ENCODE peak calls at places on chromosomes 6 and 20, in nine cellular contexts. One of them, this sample, is unnamed.
A peak's percentile ranks its signal among the peaks of the same experiment; 100 is the strongest.

GRCh38 chr6:3063733-3064700 is 4.3 kb upstream of the RIPK1 start:
- DNase-seq in adrenal gland: peak; percentile 96
- DNase-seq in NB4: peak; percentile 95
- DNase-seq in right lobe of liver: peak; percentile 97
- DNase-seq in prostate gland: peak; percentile 93
- DNase-seq in H1: peak; percentile 66
- DNase-seq in spleen: peak; percentile 99
- DNase-seq in tibial nerve: peak; percentile 89
- DNase-seq in HCT116: peak; percentile 86
- DNase-seq in this sample: peak; percentile 96

GRCh38 chr6:7673063-7673536 is 52.8 kb upstream of the BMP6 start:
- DNase-seq in adrenal gland: no peak
- DNase-seq in NB4: peak; percentile 79
- DNase-seq in right lobe of liver: peak; percentile 32
- DNase-seq in prostate gland: no peak
- DNase-seq in H1: peak; percentile 25
- DNase-seq in spleen: peak; percentile 59
- DNase-seq in tibial nerve: peak; percentile 45
- DNase-seq in HCT116: peak; percentile 50
- DNase-seq in this sample: no peak

GRCh38 chr6:147142684-147143245 is 61.5 kb upstream of the STXBP5 start:
- DNase-seq in adrenal gland: no peak
- DNase-seq in NB4: no peak
- DNase-seq in right lobe of liver: no peak
- DNase-seq in prostate gland: no peak
- DNase-seq in H1: no peak
- DNase-seq in spleen: no peak
- DNase-seq in tibial nerve: no peak
- DNase-seq in HCT116: no peak
- DNase-seq in this sample: no peak

GRCh38 chr6:125974214-125974866 is 12.0 kb upstream of the TRMT11 start:
- DNase-seq in adrenal gland: no peak
- DNase-seq in NB4: peak; percentile 75
- DNase-seq in right lobe of liver: no peak
- DNase-seq in prostate gland: no peak
- DNase-seq in H1: no peak
- DNase-seq in spleen: no peak
- DNase-seq in tibial nerve: no peak
- DNase-seq in HCT116: peak; percentile 46
- DNase-seq in this sample: no peak

GRCh38 chr6:169880516-169880915 is 129.1 kb downstream of the ERMARD start:
- DNase-seq in adrenal gland: no peak
- DNase-seq in NB4: no peak
- DNase-seq in right lobe of liver: no peak
- DNase-seq in prostate gland: no peak
- DNase-seq in H1: no peak
- DNase-seq in spleen: peak; percentile 36
- DNase-seq in tibial nerve: no peak
- DNase-seq in HCT116: no peak
- DNase-seq in this sample: peak; percentile 52

GRCh38 chr6:36067374-36068011 is 39.9 kb downstream of the MAPK14 start:
- DNase-seq in adrenal gland: no peak
- DNase-seq in NB4: no peak
- DNase-seq in right lobe of liver: no peak
- DNase-seq in prostate gland: no peak
- DNase-seq in H1: no peak
- DNase-seq in spleen: no peak
- DNase-seq in tibial nerve: no peak
- DNase-seq in HCT116: no peak
- DNase-seq in this sample: no peak

GRCh38 chr20:14264869-14265268 is 72.5 kb downstream of the FLRT3 start:
- DNase-seq in adrenal gland: no peak
- DNase-seq in NB4: peak; percentile 7
- DNase-seq in right lobe of liver: no peak
- DNase-seq in prostate gland: no peak
- DNase-seq in H1: no peak
- DNase-seq in spleen: no peak
- DNase-seq in tibial nerve: no peak
- DNase-seq in HCT116: no peak
- DNase-seq in this sample: no peak

GRCh38 chr6:131225127-131225526 is 89.9 kb downstream of the AKAP7 start:
- DNase-seq in adrenal gland: no peak
- DNase-seq in NB4: no peak
- DNase-seq in right lobe of liver: no peak
- DNase-seq in prostate gland: no peak
- DNase-seq in H1: no peak
- DNase-seq in spleen: no peak
- DNase-seq in tibial nerve: no peak
- DNase-seq in HCT116: no peak
- DNase-seq in this sample: no peak

GRCh38 chr6:30821862-30822784 is 62.2 kb upstream of the DDR1 start:
- DNase-seq in adrenal gland: no peak
- DNase-seq in NB4: peak; percentile 51
- DNase-seq in right lobe of liver: no peak
- DNase-seq in prostate gland: no peak
- DNase-seq in H1: no peak
- DNase-seq in spleen: no peak
- DNase-seq in tibial nerve: peak; percentile 58
- DNase-seq in HCT116: no peak
- DNase-seq in this sample: no peak

GRCh38 chr6:51330971-51331370 is 512.3 kb downstream of the TFAP2B start:
- DNase-seq in adrenal gland: no peak
- DNase-seq in NB4: no peak
- DNase-seq in right lobe of liver: no peak
- DNase-seq in prostate gland: no peak
- DNase-seq in H1: no peak
- DNase-seq in spleen: no peak
- DNase-seq in tibial nerve: no peak
- DNase-seq in HCT116: no peak
- DNase-seq in this sample: no peak

GRCh38 chr6:32439708-32440214 is at the start of gene HLA-DRA:
- DNase-seq in adrenal gland: peak; percentile 50
- DNase-seq in NB4: peak; percentile 56
- DNase-seq in right lobe of liver: no peak
- DNase-seq in prostate gland: no peak
- DNase-seq in H1: no peak
- DNase-seq in spleen: no peak
- DNase-seq in tibial nerve: peak; percentile 64
- DNase-seq in HCT116: peak; percentile 72
- DNase-seq in this sample: no peak

GRCh38 chr20:61896058-61896961 is 169.4 kb downstream of the TAF4 start:
- DNase-seq in adrenal gland: peak; percentile 43
- DNase-seq in NB4: peak; percentile 54
- DNase-seq in right lobe of liver: peak; percentile 47
- DNase-seq in prostate gland: no peak
- DNase-seq in H1: peak; percentile 29
- DNase-seq in spleen: peak; percentile 79
- DNase-seq in tibial nerve: peak; percentile 25
- DNase-seq in HCT116: peak; percentile 12
- DNase-seq in this sample: no peak

GRCh38 chr6:16354692-16355091 is 116.3 kb downstream of the GMPR start:
- DNase-seq in adrenal gland: no peak
- DNase-seq in NB4: no peak
- DNase-seq in right lobe of liver: no peak
- DNase-seq in prostate gland: no peak
- DNase-seq in H1: no peak
- DNase-seq in spleen: no peak
- DNase-seq in tibial nerve: no peak
- DNase-seq in HCT116: no peak
- DNase-seq in this sample: no peak

GRCh38 chr20:62652051-62652893 is 10.0 kb downstream of the SLCO4A1 start:
- DNase-seq in adrenal gland: peak; percentile 96
- DNase-seq in NB4: no peak
- DNase-seq in right lobe of liver: peak; percentile 90
- DNase-seq in prostate gland: peak; percentile 85
- DNase-seq in H1: no peak
- DNase-seq in spleen: peak; percentile 95
- DNase-seq in tibial nerve: peak; percentile 97
- DNase-seq in HCT116: peak; percentile 33
- DNase-seq in this sample: peak; percentile 99

GRCh38 chr6:90168693-90169131 is 127.9 kb downstream of the BACH2 start:
- DNase-seq in adrenal gland: no peak
- DNase-seq in NB4: no peak
- DNase-seq in right lobe of liver: no peak
- DNase-seq in prostate gland: no peak
- DNase-seq in H1: no peak
- DNase-seq in spleen: no peak
- DNase-seq in tibial nerve: no peak
- DNase-seq in HCT116: no peak
- DNase-seq in this sample: no peak

GRCh38 chr6:133165235-133165634 is 75.9 kb upstream of the EYA4 start:
- DNase-seq in adrenal gland: no peak
- DNase-seq in NB4: no peak
- DNase-seq in right lobe of liver: no peak
- DNase-seq in prostate gland: no peak
- DNase-seq in H1: no peak
- DNase-seq in spleen: no peak
- DNase-seq in tibial nerve: no peak
- DNase-seq in HCT116: no peak
- DNase-seq in this sample: no peak

GRCh38 chr20:49595811-49596545 is 28.0 kb upstream of the PTGIS start:
- DNase-seq in adrenal gland: no peak
- DNase-seq in NB4: peak; percentile 93
- DNase-seq in right lobe of liver: no peak
- DNase-seq in prostate gland: no peak
- DNase-seq in H1: no peak
- DNase-seq in spleen: no peak
- DNase-seq in tibial nerve: no peak
- DNase-seq in HCT116: no peak
- DNase-seq in this sample: no peak

GRCh38 chr6:53326372-53327016 is 22.3 kb downstream of the ELOVL5 start:
- DNase-seq in adrenal gland: peak; percentile 96
- DNase-seq in NB4: peak; percentile 23
- DNase-seq in right lobe of liver: no peak
- DNase-seq in prostate gland: peak; percentile 50
- DNase-seq in H1: no peak
- DNase-seq in spleen: no peak
- DNase-seq in tibial nerve: no peak
- DNase-seq in HCT116: peak; percentile 85
- DNase-seq in this sample: no peak

GRCh38 chr6:41416165-41416837 is 80.9 kb downstream of the NCR2 start:
- DNase-seq in adrenal gland: no peak
- DNase-seq in NB4: no peak
- DNase-seq in right lobe of liver: no peak
- DNase-seq in prostate gland: no peak
- DNase-seq in H1: no peak
- DNase-seq in spleen: no peak
- DNase-seq in tibial nerve: no peak
- DNase-seq in HCT116: no peak
- DNase-seq in this sample: no peak
- TF ChIP-seq CTCF in adrenal gland: no peak
- TF ChIP-seq CTCF in NB4: no peak
- TF ChIP-seq CTCF in right lobe of liver: no peak
- TF ChIP-seq CTCF in prostate gland: no peak
- TF ChIP-seq CTCF in H1: no peak
- TF ChIP-seq CTCF in spleen: no peak
- TF ChIP-seq CTCF in tibial nerve: no peak
- TF ChIP-seq CTCF in HCT116: no peak
- TF ChIP-seq CTCF in this sample: no peak

DNA sequence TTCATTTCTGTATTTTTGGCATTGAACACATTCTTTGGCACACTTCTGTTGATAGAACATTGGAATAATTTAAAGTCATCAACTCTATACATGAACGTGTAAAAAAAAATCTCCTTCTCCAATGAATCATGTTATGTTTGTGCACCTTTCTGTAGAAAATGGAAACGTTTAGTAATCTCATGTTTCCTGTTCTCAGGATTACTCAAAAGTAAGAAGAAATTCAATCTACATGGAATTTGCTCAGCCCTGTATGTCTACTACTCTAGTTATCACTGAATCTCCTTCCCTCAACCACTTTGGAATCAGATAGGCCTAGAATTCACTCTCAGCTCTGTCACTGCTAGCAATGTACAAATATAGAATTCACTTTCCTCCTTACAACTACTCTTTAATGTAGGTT is 103.6 kb downstream of the COL21A1 start:
- DNase-seq in adrenal gland: no peak
- DNase-seq in NB4: no peak
- DNase-seq in right lobe of liver: no peak
- DNase-seq in prostate gland: no peak
- DNase-seq in H1: no peak
- DNase-seq in spleen: no peak
- DNase-seq in tibial nerve: no peak
- DNase-seq in HCT116: no peak
- DNase-seq in this sample: no peak
- TF ChIP-seq POLR2A in adrenal gland: no peak
- TF ChIP-seq POLR2A in NB4: no peak
- TF ChIP-seq POLR2A in right lobe of liver: no peak
- TF ChIP-seq POLR2A in prostate gland: no peak
- TF ChIP-seq POLR2A in H1: no peak
- TF ChIP-seq POLR2A in spleen: no peak
- TF ChIP-seq POLR2A in tibial nerve: no peak
- TF ChIP-seq POLR2A in HCT116: no peak
- TF ChIP-seq POLR2A in this sample: no peak

GRCh38 chr6:57027301-57027700 is 19.2 kb upstream of the KIAA1586 start:
- DNase-seq in adrenal gland: no peak
- DNase-seq in NB4: no peak
- DNase-seq in right lobe of liver: no peak
- DNase-seq in prostate gland: no peak
- DNase-seq in H1: no peak
- DNase-seq in spleen: no peak
- DNase-seq in tibial nerve: no peak
- DNase-seq in HCT116: no peak
- DNase-seq in this sample: no peak

GRCh38 chr6:57024321-57024720 is 22.2 kb upstream of the KIAA1586 start:
- DNase-seq in adrenal gland: no peak
- DNase-seq in NB4: no peak
- DNase-seq in right lobe of liver: no peak
- DNase-seq in prostate gland: no peak
- DNase-seq in H1: no peak
- DNase-seq in spleen: no peak
- DNase-seq in tibial nerve: no peak
- DNase-seq in HCT116: no peak
- DNase-seq in this sample: no peak

GRCh38 chr6:57021086-57021720 is 25.3 kb upstream of the KIAA1586 start:
- DNase-seq in adrenal gland: no peak
- DNase-seq in NB4: peak; percentile 70
- DNase-seq in right lobe of liver: no peak
- DNase-seq in prostate gland: no peak
- DNase-seq in H1: no peak
- DNase-seq in spleen: no peak
- DNase-seq in tibial nerve: no peak
- DNase-seq in HCT116: peak; percentile 51
- DNase-seq in this sample: no peak

GRCh38 chr6:57029213-57029612 is 17.3 kb upstream of the KIAA1586 start:
- DNase-seq in adrenal gland: no peak
- DNase-seq in NB4: no peak
- DNase-seq in right lobe of liver: no peak
- DNase-seq in prostate gland: no peak
- DNase-seq in H1: no peak
- DNase-seq in spleen: no peak
- DNase-seq in tibial nerve: no peak
- DNase-seq in HCT116: no peak
- DNase-seq in this sample: no peak

GRCh38 chr6:57024775-57025174 is 21.7 kb upstream of the KIAA1586 start:
- DNase-seq in adrenal gland: no peak
- DNase-seq in NB4: no peak
- DNase-seq in right lobe of liver: no peak
- DNase-seq in prostate gland: no peak
- DNase-seq in H1: no peak
- DNase-seq in spleen: no peak
- DNase-seq in tibial nerve: no peak
- DNase-seq in HCT116: no peak
- DNase-seq in this sample: no peak
- TF ChIP-seq CTCF in adrenal gland: no peak
- TF ChIP-seq CTCF in NB4: no peak
- TF ChIP-seq CTCF in right lobe of liver: no peak
- TF ChIP-seq CTCF in prostate gland: no peak
- TF ChIP-seq CTCF in H1: no peak
- TF ChIP-seq CTCF in spleen: no peak
- TF ChIP-seq CTCF in tibial nerve: no peak
- TF ChIP-seq CTCF in HCT116: no peak
- TF ChIP-seq CTCF in this sample: no peak

GRCh38 chr20:378961-379336 is 1.6 kb upstream of the TRIB3 start:
- DNase-seq in adrenal gland: no peak
- DNase-seq in NB4: no peak
- DNase-seq in right lobe of liver: no peak
- DNase-seq in prostate gland: no peak
- DNase-seq in H1: no peak
- DNase-seq in spleen: no peak
- DNase-seq in tibial nerve: no peak
- DNase-seq in HCT116: no peak
- DNase-seq in this sample: no peak
- TF ChIP-seq POLR2A in adrenal gland: no peak
- TF ChIP-seq POLR2A in NB4: no peak
- TF ChIP-seq POLR2A in right lobe of liver: no peak
- TF ChIP-seq POLR2A in prostate gland: no peak
- TF ChIP-seq POLR2A in H1: no peak
- TF ChIP-seq POLR2A in spleen: no peak
- TF ChIP-seq POLR2A in tibial nerve: no peak
- TF ChIP-seq POLR2A in HCT116: no peak
- TF ChIP-seq POLR2A in this sample: no peak

This sample was measured in vagina.